ENCODE peak calls at places on chromosomes 7 and 10, in ten cellular contexts. One of them, this sample, is unnamed.

GRCh38 chr7:96282835-96283234 is 39.1 kb downstream of the SLC25A13 start:
- DNase-seq in ovary: no peak
- DNase-seq in osteocyte: no peak
- DNase-seq in Calu3: no peak
- DNase-seq in fibroblast of the aortic adventitia: no peak
- DNase-seq in A549: no peak
- DNase-seq in CD8-positive, alpha-beta T cell: no peak
- DNase-seq in dorsolateral prefrontal cortex: no peak
- DNase-seq in heart left ventricle: no peak
- DNase-seq in stomach: no peak
- DNase-seq in this sample: no peak

GRCh38 chr10:37442882-37443281 is 317.5 kb downstream of the ANKRD30A start:
- DNase-seq in Calu3: no peak
- DNase-seq in osteocyte: no peak
- DNase-seq in heart left ventricle: no peak
- DNase-seq in fibroblast of the aortic adventitia: no peak
- DNase-seq in stomach: no peak
- DNase-seq in ovary: no peak
- DNase-seq in A549: no peak
- DNase-seq in CD8-positive, alpha-beta T cell: no peak
- DNase-seq in dorsolateral prefrontal cortex: no peak
- DNase-seq in this sample: no peak

GRCh38 chr7:79684384-79684783 is 230.9 kb upstream of the MAGI2 start:
- DNase-seq in osteocyte: no peak
- DNase-seq in Calu3: no peak
- DNase-seq in CD8-positive, alpha-beta T cell: no peak
- DNase-seq in heart left ventricle: no peak
- DNase-seq in ovary: no peak
- DNase-seq in fibroblast of the aortic adventitia: no peak
- DNase-seq in dorsolateral prefrontal cortex: no peak
- DNase-seq in stomach: no peak
- DNase-seq in A549: no peak
- DNase-seq in this sample: no peak

GRCh38 chr10:79981673-79982485 is 33.0 kb upstream of the SFTPD start:
- DNase-seq in CD8-positive, alpha-beta T cell: no peak
- DNase-seq in osteocyte: no peak
- DNase-seq in fibroblast of the aortic adventitia: peak; percentile 4
- DNase-seq in A549: peak; percentile 51
- DNase-seq in ovary: peak; percentile 43
- DNase-seq in heart left ventricle: peak; percentile 29
- DNase-seq in stomach: peak; percentile 72
- DNase-seq in Calu3: peak; percentile 74
- DNase-seq in dorsolateral prefrontal cortex: peak; percentile 39
- DNase-seq in this sample: peak; percentile 75

GRCh38 chr7:99379043-99379577 is 4.6 kb downstream of the ARPC1B start:
- DNase-seq in ovary: no peak
- DNase-seq in fibroblast of the aortic adventitia: peak; percentile 98
- DNase-seq in A549: no peak
- DNase-seq in dorsolateral prefrontal cortex: no peak
- DNase-seq in Calu3: no peak
- DNase-seq in stomach: peak; percentile 46
- DNase-seq in osteocyte: no peak
- DNase-seq in CD8-positive, alpha-beta T cell: no peak
- DNase-seq in heart left ventricle: peak; percentile 76
- DNase-seq in this sample: no peak

GRCh38 chr10:116787893-116788665 is 45.7 kb upstream of the HSPA12A start:
- DNase-seq in ovary: peak; percentile 92
- DNase-seq in CD8-positive, alpha-beta T cell: peak; percentile 70
- DNase-seq in fibroblast of the aortic adventitia: peak; percentile 66
- DNase-seq in stomach: peak; percentile 74
- DNase-seq in dorsolateral prefrontal cortex: peak; percentile 81
- DNase-seq in osteocyte: peak; percentile 91
- DNase-seq in A549: peak; percentile 49
- DNase-seq in Calu3: peak; percentile 73
- DNase-seq in heart left ventricle: peak; percentile 79
- DNase-seq in this sample: peak; percentile 94

GRCh38 chr7:104972510-104972909 is 41.5 kb upstream of the KMT2E start:
- DNase-seq in Calu3: no peak
- DNase-seq in osteocyte: no peak
- DNase-seq in stomach: no peak
- DNase-seq in fibroblast of the aortic adventitia: peak; percentile 55
- DNase-seq in heart left ventricle: no peak
- DNase-seq in dorsolateral prefrontal cortex: no peak
- DNase-seq in CD8-positive, alpha-beta T cell: no peak
- DNase-seq in ovary: no peak
- DNase-seq in A549: no peak
- DNase-seq in this sample: no peak

GRCh38 chr7:76089865-76090495 is 42.1 kb downstream of the MDH2 start:
- DNase-seq in stomach: peak; percentile 81
- DNase-seq in osteocyte: no peak
- DNase-seq in dorsolateral prefrontal cortex: no peak
- DNase-seq in Calu3: peak; percentile 60
- DNase-seq in CD8-positive, alpha-beta T cell: no peak
- DNase-seq in fibroblast of the aortic adventitia: no peak
- DNase-seq in heart left ventricle: no peak
- DNase-seq in ovary: no peak
- DNase-seq in A549: no peak
- DNase-seq in this sample: no peak

GRCh38 chr10:50917486-50917885 is 32.1 kb upstream of the A1CF start:
- DNase-seq in CD8-positive, alpha-beta T cell: no peak
- DNase-seq in stomach: no peak
- DNase-seq in fibroblast of the aortic adventitia: peak; percentile 80
- DNase-seq in Calu3: no peak
- DNase-seq in heart left ventricle: no peak
- DNase-seq in dorsolateral prefrontal cortex: no peak
- DNase-seq in osteocyte: no peak
- DNase-seq in ovary: no peak
- DNase-seq in A549: no peak
- DNase-seq in this sample: no peak

GRCh38 chr7:151754142-151754590 is 122.7 kb downstream of the PRKAG2 start:
- DNase-seq in A549: peak; percentile 98
- DNase-seq in Calu3: peak; percentile 92
- DNase-seq in dorsolateral prefrontal cortex: peak; percentile 38
- DNase-seq in CD8-positive, alpha-beta T cell: no peak
- DNase-seq in heart left ventricle: peak; percentile 80
- DNase-seq in osteocyte: peak; percentile 97
- DNase-seq in ovary: peak; percentile 85
- DNase-seq in fibroblast of the aortic adventitia: peak; percentile 99
- DNase-seq in stomach: peak; percentile 80
- DNase-seq in this sample: peak; percentile 84

GRCh38 chr10:112763916-112764520 is 186.0 kb upstream of the TCF7L2 start:
- DNase-seq in stomach: no peak
- DNase-seq in osteocyte: no peak
- DNase-seq in A549: no peak
- DNase-seq in Calu3: no peak
- DNase-seq in CD8-positive, alpha-beta T cell: no peak
- DNase-seq in ovary: no peak
- DNase-seq in fibroblast of the aortic adventitia: no peak
- DNase-seq in heart left ventricle: no peak
- DNase-seq in dorsolateral prefrontal cortex: no peak
- DNase-seq in this sample: no peak

GRCh38 chr10:11141571-11142091 is 124.0 kb downstream of the CELF2 start:
- DNase-seq in stomach: no peak
- DNase-seq in fibroblast of the aortic adventitia: no peak
- DNase-seq in dorsolateral prefrontal cortex: no peak
- DNase-seq in heart left ventricle: no peak
- DNase-seq in A549: no peak
- DNase-seq in Calu3: no peak
- DNase-seq in osteocyte: no peak
- DNase-seq in ovary: no peak
- DNase-seq in CD8-positive, alpha-beta T cell: no peak
- DNase-seq in this sample: no peak

GRCh38 chr10:11476035-11476434 is 135.4 kb downstream of the USP6NL start:
- DNase-seq in fibroblast of the aortic adventitia: peak; percentile 1
- DNase-seq in Calu3: no peak
- DNase-seq in osteocyte: no peak
- DNase-seq in ovary: no peak
- DNase-seq in heart left ventricle: no peak
- DNase-seq in A549: no peak
- DNase-seq in CD8-positive, alpha-beta T cell: no peak
- DNase-seq in dorsolateral prefrontal cortex: no peak
- DNase-seq in stomach: no peak
- DNase-seq in this sample: no peak

GRCh38 chr7:29835718-29836117 is 29.4 kb downstream of the WIPF3 start:
- DNase-seq in CD8-positive, alpha-beta T cell: no peak
- DNase-seq in ovary: no peak
- DNase-seq in osteocyte: no peak
- DNase-seq in Calu3: no peak
- DNase-seq in dorsolateral prefrontal cortex: no peak
- DNase-seq in A549: no peak
- DNase-seq in fibroblast of the aortic adventitia: no peak
- DNase-seq in heart left ventricle: no peak
- DNase-seq in stomach: no peak
- DNase-seq in this sample: no peak

GRCh38 chr10:120490288-120490687 is 33.3 kb downstream of the PLPP4 start:
- DNase-seq in stomach: no peak
- DNase-seq in Calu3: no peak
- DNase-seq in fibroblast of the aortic adventitia: no peak
- DNase-seq in heart left ventricle: no peak
- DNase-seq in A549: no peak
- DNase-seq in ovary: no peak
- DNase-seq in CD8-positive, alpha-beta T cell: no peak
- DNase-seq in osteocyte: no peak
- DNase-seq in dorsolateral prefrontal cortex: no peak
- DNase-seq in this sample: no peak
- TF ChIP-seq CTCF in stomach: no peak
- TF ChIP-seq CTCF in Calu3: no peak
- TF ChIP-seq CTCF in fibroblast of the aortic adventitia: no peak
- TF ChIP-seq CTCF in heart left ventricle: no peak
- TF ChIP-seq CTCF in A549: no peak
- TF ChIP-seq CTCF in ovary: no peak
- TF ChIP-seq CTCF in CD8-positive, alpha-beta T cell: no peak
- TF ChIP-seq CTCF in osteocyte: no peak
- TF ChIP-seq CTCF in dorsolateral prefrontal cortex: no peak
- TF ChIP-seq CTCF in this sample: no peak

GRCh38 chr10:133098426-133099124 is 10.9 kb downstream of the ADGRA1 start:
- DNase-seq in Calu3: no peak
- DNase-seq in ovary: no peak
- DNase-seq in osteocyte: no peak
- DNase-seq in A549: no peak
- DNase-seq in stomach: no peak
- DNase-seq in heart left ventricle: no peak
- DNase-seq in fibroblast of the aortic adventitia: no peak
- DNase-seq in CD8-positive, alpha-beta T cell: no peak
- DNase-seq in dorsolateral prefrontal cortex: no peak
- DNase-seq in this sample: no peak
- TF ChIP-seq CTCF in Calu3: no peak
- TF ChIP-seq CTCF in ovary: no peak
- TF ChIP-seq CTCF in osteocyte: no peak
- TF ChIP-seq CTCF in A549: no peak
- TF ChIP-seq CTCF in stomach: no peak
- TF ChIP-seq CTCF in heart left ventricle: no peak
- TF ChIP-seq CTCF in fibroblast of the aortic adventitia: no peak
- TF ChIP-seq CTCF in CD8-positive, alpha-beta T cell: no peak
- TF ChIP-seq CTCF in dorsolateral prefrontal cortex: no peak
- TF ChIP-seq CTCF in this sample: no peak

GRCh38 chr7:158354861-158355260 is 232.8 kb downstream of the PTPRN2 start:
- DNase-seq in Calu3: no peak
- DNase-seq in osteocyte: no peak
- DNase-seq in dorsolateral prefrontal cortex: no peak
- DNase-seq in heart left ventricle: no peak
- DNase-seq in fibroblast of the aortic adventitia: no peak
- DNase-seq in CD8-positive, alpha-beta T cell: no peak
- DNase-seq in ovary: no peak
- DNase-seq in stomach: no peak
- DNase-seq in A549: no peak
- DNase-seq in this sample: no peak

GRCh38 chr7:158357106-158357897 is 230.3 kb downstream of the PTPRN2 start:
- DNase-seq in Calu3: no peak
- DNase-seq in heart left ventricle: no peak
- DNase-seq in A549: no peak
- DNase-seq in osteocyte: peak; percentile 72
- DNase-seq in stomach: no peak
- DNase-seq in CD8-positive, alpha-beta T cell: no peak
- DNase-seq in ovary: no peak
- DNase-seq in dorsolateral prefrontal cortex: no peak
- DNase-seq in fibroblast of the aortic adventitia: no peak
- DNase-seq in this sample: no peak

GRCh38 chr7:158356454-158356853 is 231.2 kb downstream of the PTPRN2 start:
- DNase-seq in fibroblast of the aortic adventitia: no peak
- DNase-seq in heart left ventricle: no peak
- DNase-seq in osteocyte: peak; percentile 34
- DNase-seq in CD8-positive, alpha-beta T cell: no peak
- DNase-seq in stomach: peak; percentile 39
- DNase-seq in dorsolateral prefrontal cortex: no peak
- DNase-seq in ovary: no peak
- DNase-seq in A549: no peak
- DNase-seq in Calu3: no peak
- DNase-seq in this sample: no peak

GRCh38 chr7:158353606-158354570 is 233.7 kb downstream of the PTPRN2 start:
- DNase-seq in stomach: no peak
- DNase-seq in Calu3: no peak
- DNase-seq in osteocyte: peak; percentile 57
- DNase-seq in fibroblast of the aortic adventitia: no peak
- DNase-seq in ovary: no peak
- DNase-seq in dorsolateral prefrontal cortex: no peak
- DNase-seq in A549: no peak
- DNase-seq in heart left ventricle: no peak
- DNase-seq in CD8-positive, alpha-beta T cell: no peak
- DNase-seq in this sample: peak; percentile 50

GRCh38 chr7:158355456-158356065 is 232.1 kb downstream of the PTPRN2 start:
- DNase-seq in Calu3: no peak
- DNase-seq in dorsolateral prefrontal cortex: no peak
- DNase-seq in osteocyte: peak; percentile 71
- DNase-seq in fibroblast of the aortic adventitia: no peak
- DNase-seq in stomach: no peak
- DNase-seq in ovary: no peak
- DNase-seq in A549: no peak
- DNase-seq in heart left ventricle: no peak
- DNase-seq in CD8-positive, alpha-beta T cell: no peak
- DNase-seq in this sample: peak; percentile 20
- TF ChIP-seq CTCF in Calu3: no peak
- TF ChIP-seq CTCF in dorsolateral prefrontal cortex: no peak
- TF ChIP-seq CTCF in osteocyte: no peak
- TF ChIP-seq CTCF in fibroblast of the aortic adventitia: no peak
- TF ChIP-seq CTCF in stomach: no peak
- TF ChIP-seq CTCF in ovary: no peak
- TF ChIP-seq CTCF in A549: no peak
- TF ChIP-seq CTCF in heart left ventricle: no peak
- TF ChIP-seq CTCF in CD8-positive, alpha-beta T cell: no peak
- TF ChIP-seq CTCF in this sample: peak; percentile 16

DNA sequence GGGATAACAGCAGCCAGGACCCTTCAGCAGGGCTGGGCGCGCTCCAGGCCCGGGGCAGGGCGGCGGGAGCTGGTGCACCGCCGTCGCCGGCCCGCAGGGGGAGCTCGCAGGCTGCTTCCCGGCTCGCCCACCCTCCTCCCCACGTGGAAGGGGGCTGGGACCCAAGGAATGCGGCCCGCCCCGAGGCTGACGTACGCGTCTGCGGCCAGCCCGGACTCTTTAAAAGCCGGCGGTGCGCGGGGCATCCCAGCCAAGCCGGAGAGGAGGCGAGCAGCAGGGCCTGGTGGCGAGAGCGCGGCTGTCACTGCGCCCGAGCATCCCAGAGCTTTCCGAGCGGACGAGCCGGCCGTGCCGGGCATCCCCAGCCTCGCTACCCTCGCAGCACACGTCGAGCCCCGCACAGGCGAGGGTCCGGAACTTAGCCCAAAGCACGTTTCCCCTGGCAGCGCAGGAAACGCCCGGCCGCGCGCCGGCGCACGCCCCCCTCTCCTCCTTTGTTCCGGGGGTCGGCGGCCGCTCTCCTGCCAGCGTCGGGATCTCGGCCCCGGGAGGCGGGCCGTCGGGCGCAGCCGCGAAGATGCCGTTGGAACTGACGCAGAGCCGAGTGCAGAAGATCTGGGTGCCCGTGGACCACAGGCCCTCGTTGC is at the start of gene PFKFB3:
- DNase-seq in osteocyte: peak; percentile 99
- DNase-seq in stomach: peak; percentile 97
- DNase-seq in fibroblast of the aortic adventitia: peak; percentile 93
- DNase-seq in ovary: peak; percentile 97
- DNase-seq in CD8-positive, alpha-beta T cell: peak; percentile 91
- DNase-seq in dorsolateral prefrontal cortex: peak; percentile 95
- DNase-seq in heart left ventricle: peak; percentile 96
- DNase-seq in Calu3: peak; percentile 99
- DNase-seq in A549: peak; percentile 91
- DNase-seq in this sample: peak; percentile 98
- TF ChIP-seq CTCF in osteocyte: peak; percentile 98
- TF ChIP-seq CTCF in stomach: peak; percentile 99
- TF ChIP-seq CTCF in fibroblast of the aortic adventitia: peak; percentile 64
- TF ChIP-seq CTCF in ovary: peak; percentile 99
- TF ChIP-seq CTCF in CD8-positive, alpha-beta T cell: peak; percentile 94
- TF ChIP-seq CTCF in dorsolateral prefrontal cortex: peak; percentile 98
- TF ChIP-seq CTCF in heart left ventricle: peak; percentile 99
- TF ChIP-seq CTCF in Calu3: peak; percentile 95
- TF ChIP-seq CTCF in A549: peak; percentile 92
- TF ChIP-seq CTCF in this sample: peak; percentile 98

This sample was measured in nephron progenitor cell.